ENCODE peak calls at places on chromosomes 12 and 14, in ten cellular contexts. One of them, this sample, is unnamed.

GRCh38 chr12:1662761-1663439 is 28.0 kb upstream of the ADIPOR2 start:
- DNase-seq in left cardiac atrium: peak
- DNase-seq in Calu3: peak
- DNase-seq in upper lobe of right lung: peak
- DNase-seq in NCI-H1417: peak
- DNase-seq in SW480: peak
- DNase-seq in NCI-H524: peak
- DNase-seq in adipocyte: no peak
- DNase-seq in NCI-H226: no peak
- DNase-seq in fibroblast of the aortic adventitia: no peak
- DNase-seq in this sample: no peak

GRCh38 chr12:52139579-52140062 is 52.2 kb downstream of the KRT80 start:
- DNase-seq in left cardiac atrium: no peak
- DNase-seq in Calu3: peak
- DNase-seq in upper lobe of right lung: no peak
- DNase-seq in NCI-H1417: peak
- DNase-seq in SW480: peak
- DNase-seq in NCI-H524: peak
- DNase-seq in adipocyte: peak
- DNase-seq in NCI-H226: peak
- DNase-seq in fibroblast of the aortic adventitia: no peak
- DNase-seq in this sample: peak

GRCh38 chr12:5706247-5706646 is 238.8 kb downstream of the ANO2 start:
- DNase-seq in left cardiac atrium: no peak
- DNase-seq in Calu3: no peak
- DNase-seq in upper lobe of right lung: no peak
- DNase-seq in NCI-H1417: no peak
- DNase-seq in SW480: no peak
- DNase-seq in NCI-H524: no peak
- DNase-seq in adipocyte: no peak
- DNase-seq in NCI-H226: no peak
- DNase-seq in fibroblast of the aortic adventitia: no peak
- DNase-seq in this sample: no peak

GRCh38 chr14:104143071-104143470 is 4.7 kb downstream of the KIF26A start:
- DNase-seq in left cardiac atrium: peak
- DNase-seq in Calu3: no peak
- DNase-seq in upper lobe of right lung: peak
- DNase-seq in NCI-H1417: no peak
- DNase-seq in SW480: no peak
- DNase-seq in NCI-H524: no peak
- DNase-seq in adipocyte: no peak
- DNase-seq in NCI-H226: no peak
- DNase-seq in fibroblast of the aortic adventitia: no peak
- DNase-seq in this sample: no peak

GRCh38 chr14:44639986-44640385 is 132.9 kb upstream of the FSCB start:
- DNase-seq in left cardiac atrium: no peak
- DNase-seq in Calu3: no peak
- DNase-seq in upper lobe of right lung: no peak
- DNase-seq in NCI-H1417: no peak
- DNase-seq in SW480: no peak
- DNase-seq in NCI-H524: no peak
- DNase-seq in adipocyte: no peak
- DNase-seq in NCI-H226: no peak
- DNase-seq in fibroblast of the aortic adventitia: no peak
- DNase-seq in this sample: no peak

GRCh38 chr12:4449862-4450222 is 4.2 kb upstream of the FGF6 start:
- DNase-seq in left cardiac atrium: no peak
- DNase-seq in Calu3: no peak
- DNase-seq in upper lobe of right lung: no peak
- DNase-seq in NCI-H1417: no peak
- DNase-seq in SW480: no peak
- DNase-seq in NCI-H524: peak
- DNase-seq in adipocyte: no peak
- DNase-seq in NCI-H226: no peak
- DNase-seq in fibroblast of the aortic adventitia: no peak
- DNase-seq in this sample: no peak

GRCh38 chr12:122421815-122422737 is at the start of gene CLIP1:
- DNase-seq in left cardiac atrium: peak
- DNase-seq in Calu3: peak
- DNase-seq in upper lobe of right lung: peak
- DNase-seq in NCI-H1417: peak
- DNase-seq in SW480: peak
- DNase-seq in NCI-H524: peak
- DNase-seq in adipocyte: peak
- DNase-seq in NCI-H226: peak
- DNase-seq in fibroblast of the aortic adventitia: peak
- DNase-seq in this sample: peak

GRCh38 chr14:101198398-101199027 is 295.0 kb upstream of the RTL1 start:
- DNase-seq in left cardiac atrium: no peak
- DNase-seq in Calu3: peak
- DNase-seq in upper lobe of right lung: peak
- DNase-seq in NCI-H1417: no peak
- DNase-seq in SW480: peak
- DNase-seq in NCI-H524: no peak
- DNase-seq in adipocyte: no peak
- DNase-seq in NCI-H226: no peak
- DNase-seq in fibroblast of the aortic adventitia: no peak
- DNase-seq in this sample: no peak

GRCh38 chr12:80282761-80283160 is 161.3 kb upstream of the PTPRQ start:
- DNase-seq in left cardiac atrium: no peak
- DNase-seq in Calu3: no peak
- DNase-seq in upper lobe of right lung: no peak
- DNase-seq in NCI-H1417: no peak
- DNase-seq in SW480: no peak
- DNase-seq in NCI-H524: no peak
- DNase-seq in adipocyte: peak
- DNase-seq in NCI-H226: no peak
- DNase-seq in fibroblast of the aortic adventitia: no peak
- DNase-seq in this sample: no peak

GRCh38 chr12:118299791-118300460 is 72.8 kb downstream of the TAOK3 start:
- DNase-seq in left cardiac atrium: no peak
- DNase-seq in Calu3: no peak
- DNase-seq in upper lobe of right lung: no peak
- DNase-seq in NCI-H1417: no peak
- DNase-seq in SW480: no peak
- DNase-seq in NCI-H524: no peak
- DNase-seq in adipocyte: no peak
- DNase-seq in NCI-H226: no peak
- DNase-seq in fibroblast of the aortic adventitia: no peak
- DNase-seq in this sample: no peak

GRCh38 chr12:107492393-107493134 is 193.0 kb upstream of the PWP1 start:
- DNase-seq in left cardiac atrium: no peak
- DNase-seq in Calu3: no peak
- DNase-seq in upper lobe of right lung: no peak
- DNase-seq in NCI-H1417: no peak
- DNase-seq in SW480: no peak
- DNase-seq in NCI-H524: no peak
- DNase-seq in adipocyte: no peak
- DNase-seq in NCI-H226: no peak
- DNase-seq in fibroblast of the aortic adventitia: no peak
- DNase-seq in this sample: no peak

GRCh38 chr14:33839193-33840076 is 111.4 kb downstream of the EGLN3 start:
- DNase-seq in left cardiac atrium: peak
- DNase-seq in Calu3: peak
- DNase-seq in upper lobe of right lung: no peak
- DNase-seq in NCI-H1417: peak
- DNase-seq in SW480: peak
- DNase-seq in NCI-H524: peak
- DNase-seq in adipocyte: peak
- DNase-seq in NCI-H226: no peak
- DNase-seq in fibroblast of the aortic adventitia: peak
- DNase-seq in this sample: peak

This sample was measured in Caco-2.